ENCODE peak calls at places on chromosomes 1 and 21, in six cellular contexts. S is esophagus muscularis mucosa, O is stomach, W is upper lobe of left lung, F is GM12878, V is tibial nerve. J is an unnamed sample.

GRCh38 chr1:206833131-206833530 is 32.3 kb upstream of the IL20 start:
- DNase-seq in S (peak; percentile 31), O (no peak), W (no peak), F (no peak), V (no peak), J (no peak)

GRCh38 chr1:41576620-41577019 is 92.1 kb upstream of the EDN2 start:
- DNase-seq in S (no peak), O (no peak), W (no peak), F (no peak), V (no peak), J (no peak)

GRCh38 chr1:182681516-182681915 is 2.9 kb downstream of the RGS8 start:
- DNase-seq in S (no peak), O (no peak), W (no peak), F (no peak), V (no peak), J (no peak)

GRCh38 chr1:6309550-6309949 is 48.7 kb upstream of the GPR153 start:
- DNase-seq in S (no peak), O (no peak), W (no peak), F (no peak), V (no peak), J (no peak)

GRCh38 chr1:84020151-84020550 is 21.2 kb upstream of the TTLL7 start:
- DNase-seq in S (no peak), O (no peak), W (no peak), F (no peak), V (no peak), J (no peak)

GRCh38 chr1:202689493-202690342 is 20.5 kb downstream of the SYT2 start:
- DNase-seq in S (no peak), O (no peak), W (no peak), F (no peak), V (no peak), J (no peak)

GRCh38 chr1:23743287-23744052 is at the start of gene ELOA:
- DNase-seq in S (no peak), O (peak; percentile 77), W (peak; percentile 95), F (no peak), V (peak; percentile 39), J (peak; percentile 81)

GRCh38 chr1:151024540-151025146 is 11.7 kb upstream of the BNIPL start:
- DNase-seq in S (peak; percentile 93), O (peak; percentile 86), W (no peak), F (no peak), V (peak; percentile 92), J (peak; percentile 84)

GRCh38 chr1:207034998-207035397 is 2.4 kb upstream of the C1orf116 start:
- DNase-seq in S (no peak), O (no peak), W (no peak), F (no peak), V (no peak), J (no peak)

GRCh38 chr1:214012418-214012817 is 24.6 kb downstream of the PROX1 start:
- DNase-seq in S (peak; percentile 87), O (no peak), W (no peak), F (no peak), V (no peak), J (no peak)

GRCh38 chr1:94013331-94013925 is 104.2 kb upstream of the GCLM start:
- DNase-seq in S (no peak), O (no peak), W (peak; percentile 25), F (no peak), V (no peak), J (no peak)

GRCh38 chr1:94015489-94015817 is 105.5 kb downstream of the ABCA4 start:
- DNase-seq in S (no peak), O (no peak), W (no peak), F (no peak), V (no peak), J (no peak)

GRCh38 chr1:94014087-94014486 is 104.9 kb upstream of the GCLM start:
- DNase-seq in S (no peak), O (no peak), W (no peak), F (no peak), V (no peak), J (no peak)

GRCh38 chr1:94012686-94013330 is 103.6 kb upstream of the GCLM start:
- DNase-seq in S (no peak), O (no peak), W (peak; percentile 20), F (no peak), V (no peak), J (no peak)

GRCh38 chr1:94014635-94015488 is 105.6 kb upstream of the GCLM start:
- DNase-seq in S (no peak), O (no peak), W (no peak), F (no peak), V (no peak), J (no peak)
- TF ChIP-seq EP300 in S (no peak), O (no peak), W (no peak), F (no peak), V (no peak), J (no peak)

GRCh38 chr1:168728452-168729404 is at the start of gene DPT:
- DNase-seq in S (no peak), O (no peak), W (no peak), F (no peak), V (peak; percentile 68), J (peak; percentile 73)
- TF ChIP-seq POLR2A in S (no peak), O (no peak), W (no peak), F (no peak), V (no peak), J (no peak)

GRCh38 chr1:201504799-201505504 is 2.0 kb downstream of the CSRP1 start:
- DNase-seq in S (no peak), O (no peak), W (no peak), F (no peak), V (no peak), J (no peak)
- H3K4me1 ChIP-seq in S (peaks cover 93% of the 10 kb centered on the region), O (peaks cover 78% of the 10 kb centered on the region), W (peaks cover 81% of the 10 kb centered on the region), F (peaks cover 19% of the 10 kb centered on the region), V (peaks cover 76% of the 10 kb centered on the region), J (peaks cover 75% of the 10 kb centered on the region)

GRCh38 chr1:234538930-234539649 is 60.1 kb upstream of the TARBP1 start:
- DNase-seq in S (no peak), O (no peak), W (no peak), F (no peak), V (no peak), J (no peak)

GRCh38 chr1:234539666-234540403 is 60.9 kb upstream of the TARBP1 start:
- DNase-seq in S (no peak), O (no peak), W (no peak), F (no peak), V (no peak), J (no peak)

GRCh38 chr1:234536756-234537155 is 57.8 kb upstream of the TARBP1 start:
- DNase-seq in S (no peak), O (no peak), W (no peak), F (no peak), V (no peak), J (no peak)

GRCh38 chr1:234537236-234537635 is 58.3 kb upstream of the TARBP1 start:
- DNase-seq in S (no peak), O (no peak), W (no peak), F (no peak), V (no peak), J (no peak)

DNA sequence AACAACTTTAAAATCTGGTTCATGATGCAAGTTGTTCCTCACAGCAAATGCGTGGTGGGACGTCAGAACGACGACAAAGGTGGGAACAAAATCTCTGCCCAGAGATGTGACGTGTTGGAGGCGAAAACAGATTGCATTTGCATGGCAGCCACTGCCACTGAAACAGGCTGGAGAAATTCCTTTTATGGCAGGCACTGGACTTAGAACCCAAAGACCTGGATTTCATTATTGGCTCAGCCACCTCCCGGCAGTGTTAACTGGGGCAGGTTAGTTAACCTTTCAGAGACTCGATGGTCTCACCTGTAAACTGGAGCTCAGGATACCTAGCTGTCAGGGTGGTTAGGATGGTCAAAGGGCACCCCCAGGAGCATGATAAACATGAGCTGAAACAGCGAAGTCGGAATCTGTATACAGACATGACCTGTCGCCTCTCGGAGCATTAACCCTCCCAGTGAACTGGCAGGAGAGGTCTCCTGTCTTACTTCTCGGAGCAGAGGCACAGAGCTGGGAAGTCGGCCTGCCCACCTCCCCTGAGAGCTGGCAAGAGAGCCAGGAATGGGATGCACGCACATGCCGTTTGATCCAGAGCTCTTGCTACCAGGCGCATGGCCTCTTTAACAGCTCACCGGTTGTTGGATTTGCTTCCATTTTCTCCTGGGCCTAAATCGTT is 59.2 kb upstream of the TARBP1 start:
- DNase-seq in S (no peak), O (no peak), W (no peak), F (no peak), V (no peak), J (no peak)
- TF ChIP-seq EP300 in S (peak; percentile 86), O (peak; percentile 97), W (no peak), F (no peak), V (no peak), J (peak; percentile 38)

GRCh38 chr1:228938248-228938891 is 203.1 kb downstream of the RHOU start:
- DNase-seq in S (no peak), O (no peak), W (no peak), F (no peak), V (no peak), J (no peak)
- TF ChIP-seq POLR2A in S (no peak), O (no peak), W (no peak), F (no peak), V (no peak), J (no peak)

GRCh38 chr1:2414297-2414958 is 2.1 kb upstream of the PEX10 start:
- DNase-seq in S (no peak), O (peak; percentile 79), W (peak; percentile 94), F (peak; percentile 24), V (peak; percentile 67), J (peak; percentile 92)
- H3K4me1 ChIP-seq in S (peaks cover 30% of the 10 kb centered on the region), O (peaks cover 53% of the 10 kb centered on the region), W (peaks cover 28% of the 10 kb centered on the region), F (peaks cover 27% of the 10 kb centered on the region), V (peaks cover 38% of the 10 kb centered on the region), J (peaks cover 55% of the 10 kb centered on the region)

GRCh38 chr1:27038020-27038419 is 25.4 kb upstream of the TENT5B start:
- DNase-seq in S (no peak), O (no peak), W (no peak), F (no peak), V (no peak), J (no peak)
- TF ChIP-seq EP300 in S (no peak), O (no peak), W (no peak), F (no peak), V (no peak), J (no peak)

GRCh38 chr21:33948096-33948950 is 32.7 kb upstream of the ATP5PO start:
- DNase-seq in S (no peak), O (peak; percentile 72), W (no peak), F (peak; percentile 89), V (no peak), J (peak; percentile 82)
- TF ChIP-seq POLR2A in S (no peak), O (no peak), W (peak; percentile 17), F (peak; percentile 74), V (no peak), J (no peak)

DNA sequence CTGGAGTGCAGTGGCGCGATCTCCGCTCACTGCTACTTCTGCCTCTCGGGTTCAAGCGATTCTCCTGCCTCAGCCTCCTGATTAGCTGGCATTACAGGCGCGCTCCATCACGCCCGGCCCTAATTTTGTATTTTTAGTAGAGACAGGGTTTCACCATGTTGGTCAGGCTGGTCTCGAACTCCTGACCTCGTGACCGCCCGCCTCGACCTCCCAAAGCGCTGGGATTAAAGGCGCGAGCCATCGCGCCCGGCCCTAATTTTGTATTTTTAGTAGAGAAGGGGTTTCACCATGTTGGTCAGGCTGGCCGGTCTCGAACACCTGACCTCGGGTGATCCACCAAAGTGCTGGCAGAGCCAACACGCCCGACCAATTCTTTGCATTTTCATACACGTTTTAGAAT is 48.0 kb upstream of the LCE5A start:
- DNase-seq in S (no peak), O (no peak), W (peak; percentile 58), F (no peak), V (no peak), J (no peak)
- H3K4me1 ChIP-seq in S (no peaks in the 10 kb centered on the region), O (peaks cover 10% of the 10 kb centered on the region), W (peaks cover 11% of the 10 kb centered on the region), F (peaks cover 10% of the 10 kb centered on the region), V (peaks cover 9% of the 10 kb centered on the region), J (peaks cover 8% of the 10 kb centered on the region)

GRCh38 chr1:174230399-174230798 is 71.1 kb downstream of the RABGAP1L start:
- DNase-seq in S (no peak), O (no peak), W (no peak), F (no peak), V (no peak), J (no peak)
- TF ChIP-seq EP300 in S (no peak), O (no peak), W (no peak), F (no peak), V (no peak), J (no peak)

J was measured in suprapubic skin.